ENCODE peak calls at places on chromosomes 7 and 10, in seven cellular contexts. B is adrenal gland, M is endothelial cell, A is left lung, C is AG04449, D is bronchial epithelial cell, R is GM13977. O is an unnamed sample.

GRCh38 chr10:61465807-61466425 is 12.7 kb upstream of the TMEM26 start:
- DNase-seq in A (no peak), C (no peak), B (no peak), D (peak), R (no peak), M (no peak), O (no peak)

GRCh38 chr10:71840936-71841335 is 10.1 kb downstream of the PSAP start:
- DNase-seq in C (no peak), A (no peak), D (no peak), M (no peak), B (no peak), R (no peak), O (no peak)

GRCh38 chr7:149071182-149071635 is 19.3 kb downstream of the ZNF786 start:
- DNase-seq in M (no peak), C (no peak), B (no peak), R (no peak), D (no peak), A (no peak), O (no peak)

GRCh38 chr10:94546616-94547175 is 1.1 kb downstream of the HELLS start:
- DNase-seq in M (no peak), R (peak), A (no peak), B (no peak), C (no peak), D (peak), O (no peak)

GRCh38 chr10:43867667-43868361 is 219.1 kb upstream of the ZNF32 start:
- DNase-seq in R (no peak), B (no peak), M (no peak), C (peak), A (no peak), D (no peak), O (no peak)

GRCh38 chr10:129933456-129934092 is 30.5 kb downstream of the EBF3 start:
- DNase-seq in C (no peak), D (no peak), A (peak), M (no peak), B (no peak), R (no peak), O (no peak)

GRCh38 chr7:13774976-13775375 is 214.5 kb downstream of the ETV1 start:
- DNase-seq in A (no peak), D (no peak), R (no peak), B (no peak), M (no peak), C (no peak), O (no peak)

GRCh38 chr7:90621130-90621891 is 25.2 kb downstream of the CDK14 start:
- DNase-seq in A (no peak), D (no peak), C (no peak), M (no peak), R (no peak), B (no peak), O (no peak)

GRCh38 chr10:78760463-78761240 is 308.1 kb upstream of the ZMIZ1 start:
- DNase-seq in R (no peak), C (no peak), B (no peak), D (no peak), A (no peak), M (no peak), O (no peak)

GRCh38 chr7:44581426-44581906 is 565 bp downstream of the TMED4 start:
- DNase-seq in B (peak), M (no peak), C (no peak), R (peak), D (peak), A (peak), O (peak)

GRCh38 chr7:142717453-142717852 is 31.8 kb upstream of the PRSS1 start:
- DNase-seq in A (no peak), D (no peak), R (no peak), B (no peak), C (no peak), M (no peak), O (peak)

GRCh38 chr7:27901028-27901760 is 161.2 kb downstream of the TAX1BP1 start:
- DNase-seq in A (no peak), C (no peak), M (no peak), B (no peak), R (peak), D (peak), O (peak)

GRCh38 chr7:82078807-82079206 is 309.0 kb upstream of the HGF start:
- DNase-seq in A (no peak), C (no peak), M (no peak), D (no peak), R (no peak), B (no peak), O (no peak)

GRCh38 chr7:131544449-131545425 is 11.7 kb downstream of the PODXL start:
- DNase-seq in A (no peak), R (peak), B (no peak), D (no peak), M (peak), C (no peak), O (peak)

GRCh38 chr7:30888783-30889182 is 22.9 kb upstream of the AQP1 start:
- DNase-seq in M (no peak), B (peak), D (peak), C (peak), R (no peak), A (peak), O (no peak)

GRCh38 chr7:119281181-119281846 is 991.7 kb upstream of the KCND2 start:
- DNase-seq in A (no peak), B (no peak), D (no peak), R (no peak), M (no peak), C (no peak), O (no peak)

GRCh38 chr7:99928188-99928587 is 1.2 kb downstream of the GJC3 start:
- DNase-seq in R (no peak), D (no peak), A (no peak), M (no peak), B (no peak), C (no peak), O (no peak)

GRCh38 chr7:44776211-44776610 is 20.3 kb upstream of the PPIA start:
- DNase-seq in B (no peak), A (no peak), R (no peak), C (no peak), M (no peak), D (no peak), O (no peak)

GRCh38 chr10:70694410-70695179 is 22.3 kb downstream of the ADAMTS14 start:
- DNase-seq in R (no peak), B (no peak), C (peak), A (no peak), M (no peak), D (no peak), O (no peak)

GRCh38 chr7:108146070-108146842 is 16.1 kb upstream of the LAMB4 start:
- DNase-seq in B (peak), D (peak), C (peak), A (peak), M (peak), R (no peak), O (peak)

GRCh38 chr10:121886997-121887622 is 40.7 kb downstream of the ATE1 start:
- DNase-seq in B (peak), A (peak), R (peak), C (peak), D (peak), M (peak), O (peak)

GRCh38 chr7:111198255-111198654 is 107.3 kb downstream of the LRRN3 start:
- DNase-seq in C (peak), A (no peak), R (no peak), D (peak), M (no peak), B (no peak), O (peak)

GRCh38 chr7:155071121-155071651 is 1.1 kb downstream of the HTR5A start:
- DNase-seq in D (no peak), A (no peak), M (no peak), C (no peak), R (no peak), B (no peak), O (no peak)

GRCh38 chr10:118993214-118993613 is 36.3 kb upstream of the NANOS1 start:
- DNase-seq in A (no peak), M (no peak), B (no peak), D (no peak), R (no peak), C (no peak), O (no peak)

GRCh38 chr10:121296378-121296777 is 301.9 kb downstream of the FGFR2 start:
- DNase-seq in B (no peak), M (no peak), C (no peak), D (no peak), R (no peak), A (no peak), O (no peak)

GRCh38 chr7:2909043-2909442 is 64.9 kb upstream of the GNA12 start:
- DNase-seq in M (no peak), R (no peak), B (no peak), D (no peak), C (no peak), A (no peak), O (no peak)

GRCh38 chr7:137932881-137933269 is 69.0 kb downstream of the CREB3L2 start:
- DNase-seq in C (no peak), D (peak), M (no peak), A (no peak), R (no peak), B (peak), O (no peak)

GRCh38 chr10:23370106-23370505 is 25.5 kb upstream of the C10orf67 start:
- DNase-seq in C (peak), D (peak), M (no peak), A (no peak), B (no peak), R (no peak), O (no peak)

DNA sequence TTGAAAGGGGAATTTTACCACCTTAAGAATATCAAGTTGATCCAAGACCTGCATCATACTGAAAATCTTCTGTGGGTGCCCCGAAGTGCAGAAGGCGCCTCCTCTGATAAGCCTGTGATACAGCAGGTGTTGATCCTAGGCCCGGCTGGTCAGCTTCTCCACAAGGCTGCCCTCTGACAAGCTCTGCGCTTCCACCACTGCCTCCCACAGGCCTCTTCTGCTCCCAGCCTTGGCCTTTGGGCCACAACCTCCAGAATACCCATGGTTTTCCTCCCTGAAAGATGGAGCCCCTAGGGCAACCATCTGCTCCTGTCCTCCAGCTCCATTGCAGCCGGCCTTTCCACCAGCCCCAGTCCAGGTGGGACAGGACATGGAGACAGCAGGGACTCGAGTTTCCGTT is 5.6 kb upstream of the OGDHL start:
- DNase-seq in B (no peak), M (no peak), R (no peak), D (no peak), A (no peak), C (no peak), O (no peak)
- TF ChIP-seq CTCF in B (no peak), M (no peak), R (no peak), D (no peak), A (no peak), C (no peak), O (no peak)

DNA sequence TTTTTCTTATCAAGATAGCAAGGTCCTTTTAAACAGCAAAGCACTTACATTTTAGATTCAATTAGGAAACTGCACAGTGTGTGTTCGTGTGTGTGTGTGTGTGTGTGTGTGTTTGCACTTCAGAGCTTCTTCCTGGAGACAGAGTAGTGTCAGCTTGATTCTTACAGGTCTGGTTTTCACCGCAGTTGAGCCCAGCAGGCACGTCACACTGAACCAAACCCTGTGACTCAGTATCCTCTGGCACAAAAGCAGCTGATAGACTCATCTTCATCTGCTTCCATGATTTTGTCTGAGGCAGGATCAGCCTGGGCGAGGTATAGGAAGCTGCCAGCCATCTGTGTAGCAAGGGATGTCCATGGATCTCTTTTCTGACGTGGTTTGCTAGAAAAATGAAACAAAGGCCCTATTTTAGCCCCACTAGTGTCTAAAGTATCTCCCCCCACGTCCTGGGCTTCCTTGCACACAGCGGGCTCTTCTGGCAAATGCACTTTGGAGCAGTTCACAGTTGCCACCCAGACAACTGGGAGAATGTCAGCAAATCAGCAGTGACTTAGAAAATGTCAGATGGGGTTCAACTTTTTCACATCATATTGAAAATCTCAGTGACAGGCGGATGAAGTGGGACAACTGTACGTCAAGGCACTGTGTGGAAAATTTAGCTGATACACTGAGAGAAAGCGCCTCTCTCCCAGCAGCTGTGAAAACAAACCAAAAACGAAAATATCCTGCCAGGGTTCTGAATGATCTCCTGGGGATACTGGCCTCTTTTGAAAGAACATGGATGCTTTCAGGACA is 373.2 kb upstream of the CELF2 start:
- DNase-seq in C (no peak), D (peak), B (peak), A (no peak), R (no peak), M (no peak), O (no peak)
- TF ChIP-seq CTCF in C (no peak), D (no peak), B (no peak), A (no peak), R (no peak), M (no peak), O (no peak)

DNA sequence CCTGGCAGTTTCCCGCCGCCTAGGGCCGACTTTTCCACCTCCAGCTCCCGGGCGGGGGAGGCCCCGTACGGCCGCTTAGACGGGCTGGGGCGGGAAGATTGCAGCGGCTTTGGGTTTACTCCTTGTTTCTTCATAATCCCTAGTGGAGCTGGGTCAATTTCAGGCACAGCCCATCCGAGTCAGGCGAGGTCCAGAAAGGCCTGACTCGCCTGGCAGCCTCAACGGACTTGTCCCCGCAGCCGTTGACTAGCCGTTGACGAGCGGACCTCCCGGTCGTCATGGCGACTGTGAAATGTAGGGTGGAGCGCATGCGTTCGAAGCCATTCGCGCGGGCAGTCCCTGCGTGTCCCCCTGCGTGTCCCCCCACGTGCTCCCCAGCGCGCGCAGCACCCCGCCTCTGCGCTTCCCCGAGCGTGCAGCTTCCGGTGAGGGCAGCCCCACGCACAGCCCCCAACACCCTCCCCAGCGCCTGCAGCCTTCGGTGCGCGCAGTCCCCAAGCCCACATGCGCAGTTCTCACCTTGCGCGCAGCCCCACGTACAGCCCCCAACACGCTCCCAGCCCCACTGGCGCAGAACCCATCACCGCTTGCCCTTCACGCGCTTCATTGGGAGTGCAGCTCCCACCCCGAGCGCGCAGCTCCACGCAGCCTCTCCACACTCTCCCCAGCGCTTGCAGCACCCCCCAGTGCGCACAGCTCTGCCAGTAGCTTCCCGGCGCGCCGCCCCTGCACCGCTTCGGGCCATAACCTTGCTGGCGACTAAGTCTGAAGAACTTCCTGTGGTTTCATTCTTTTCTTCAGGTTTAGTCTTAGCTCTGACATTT is 67.8 kb downstream of the TBX20 start:
- DNase-seq in B (peak), A (peak), M (peak), C (no peak), R (peak), D (peak), O (peak)
- TF ChIP-seq CTCF in B (no peak), A (no peak), M (no peak), C (peak), R (no peak), D (no peak), O (no peak)

GRCh38 chr7:51426163-51426562 is 109.6 kb upstream of the COBL start:
- DNase-seq in M (no peak), C (no peak), A (no peak), R (no peak), D (no peak), B (no peak), O (no peak)

GRCh38 chr7:51430480-51431086 is 114.0 kb upstream of the COBL start:
- DNase-seq in M (peak), C (no peak), R (peak), D (peak), B (peak), A (no peak), O (peak)

DNA sequence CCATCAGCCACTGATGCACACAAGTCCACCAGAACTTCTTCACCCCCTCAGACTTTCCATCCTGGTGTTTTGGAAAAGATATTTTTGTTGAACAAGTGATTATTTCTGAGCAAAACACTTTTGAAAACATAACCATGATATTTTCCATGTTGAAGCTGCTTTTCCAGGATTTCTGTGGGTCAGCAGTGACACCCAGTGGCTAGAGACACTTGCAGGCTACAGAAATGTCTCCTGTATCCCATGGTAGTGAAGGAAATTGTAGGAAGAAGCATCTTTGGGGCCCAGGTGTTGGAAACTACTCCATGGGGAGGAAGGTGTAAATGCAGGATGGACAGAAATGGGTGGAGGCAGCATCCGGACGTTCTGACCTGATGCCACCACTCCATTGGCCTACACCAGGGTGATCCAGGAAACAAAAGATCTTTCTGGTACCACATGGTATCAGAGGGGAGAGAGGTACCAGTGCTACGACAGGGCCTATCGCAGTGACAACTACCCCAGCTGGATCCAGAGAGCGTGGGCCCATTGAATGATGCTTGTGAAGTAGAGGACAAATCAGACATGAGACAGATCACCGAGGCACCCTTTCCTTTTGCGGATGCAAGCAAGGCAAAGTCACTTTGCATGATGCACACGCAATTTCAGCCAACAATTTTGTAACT is 111.7 kb upstream of the COBL start:
- DNase-seq in M (peak), D (peak), R (no peak), A (no peak), B (no peak), C (no peak), O (peak)
- TF ChIP-seq CTCF in M (no peak), D (peak), R (peak), A (no peak), B (no peak), C (no peak), O (peak)

GRCh38 chr7:18345641-18346234 is 149.8 kb upstream of the HDAC9 start:
- DNase-seq in D (peak), R (no peak), C (no peak), A (no peak), B (peak), M (peak), O (peak)
- TF ChIP-seq CTCF in D (peak), R (peak), C (peak), A (peak), B (peak), M (peak), O (peak)

GRCh38 chr10:17065273-17065672 is 64.3 kb downstream of the CUBN start:
- DNase-seq in A (no peak), R (no peak), M (no peak), B (no peak), C (no peak), D (no peak), O (no peak)

GRCh38 chr10:17066801-17067200 is 62.8 kb downstream of the CUBN start:
- DNase-seq in R (no peak), A (no peak), B (no peak), D (no peak), C (no peak), M (no peak), O (no peak)

GRCh38 chr10:17067549-17068264 is 61.9 kb downstream of the CUBN start:
- DNase-seq in A (no peak), R (no peak), D (no peak), M (no peak), B (no peak), C (no peak), O (no peak)

GRCh38 chr10:17066000-17066399 is 63.6 kb downstream of the CUBN start:
- DNase-seq in D (no peak), M (no peak), C (no peak), R (no peak), B (no peak), A (no peak), O (no peak)

DNA sequence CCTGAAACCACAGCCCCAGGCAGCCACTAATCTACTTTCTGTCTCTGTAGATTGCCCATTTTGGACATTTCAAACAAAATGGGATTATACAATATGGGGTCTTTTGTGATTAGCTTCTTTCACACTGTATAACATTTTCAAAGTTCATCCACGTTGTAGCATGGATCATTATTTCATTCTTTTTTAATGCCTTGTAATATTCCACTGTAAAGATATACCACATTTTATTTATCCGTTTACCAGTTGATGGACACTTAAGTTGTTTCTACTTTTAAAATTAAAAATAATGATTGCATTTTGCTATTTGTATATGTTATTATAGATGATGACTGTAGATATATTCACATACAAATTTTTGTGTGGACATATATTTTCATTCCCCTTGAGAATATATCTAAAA is 60.7 kb downstream of the CUBN start:
- DNase-seq in R (no peak), A (no peak), B (no peak), M (no peak), D (no peak), C (no peak), O (no peak)
- TF ChIP-seq CTCF in R (no peak), A (no peak), B (no peak), M (no peak), D (no peak), C (no peak), O (no peak)

GRCh38 chr7:24587853-24588252 is 14.6 kb downstream of the PALS2 start:
- DNase-seq in C (no peak), A (no peak), B (no peak), D (no peak), R (no peak), M (peak), O (peak)
- TF ChIP-seq CTCF in C (no peak), A (no peak), B (peak), D (peak), R (peak), M (peak), O (peak)

O was measured in activated CD8-positive, alpha-beta T cell treated with anti-CD3 and anti-CD28 coated beads for 36 hours.